ENCODE peak calls at places on chromosomes 2 and 18, in ten cellular contexts. X, Y, N, V, O, D, B, R, G and I are unnamed samples.
A peak's percentile ranks its signal among the peaks of the same experiment; 100 is the strongest.

GRCh38 chr2:62114564-62114963 is 81.4 kb upstream of the B3GNT2 start:
- DNase-seq in X (no peak), Y (peak; percentile 30), N (no peak), V (no peak), O (no peak), D (no peak), B (no peak), R (no peak), G (no peak), I (no peak)

GRCh38 chr2:84902526-84902925 is 2.9 kb upstream of the TMSB10 start:
- DNase-seq in X (no peak), Y (no peak), N (no peak), V (no peak), O (no peak), D (no peak), B (no peak), R (no peak), G (no peak), I (no peak)

GRCh38 chr2:130972410-130972809 is 120.8 kb downstream of the FAM168B start:
- DNase-seq in X (no peak), Y (no peak), N (no peak), V (no peak), O (peak; percentile 21), D (no peak), B (no peak), R (no peak), G (no peak), I (no peak)

GRCh38 chr2:151637284-151637781 is 96.9 kb downstream of the NEB start:
- DNase-seq in X (no peak), Y (peak; percentile 13), N (no peak), V (peak; percentile 64), O (no peak), D (no peak), B (no peak), R (no peak), G (no peak), I (no peak)

GRCh38 chr2:172249986-172250385 is 147.3 kb upstream of the DLX2 start:
- DNase-seq in X (no peak), Y (no peak), N (peak; percentile 73), V (no peak), O (peak; percentile 93), D (no peak), B (no peak), R (no peak), G (no peak), I (no peak)

GRCh38 chr18:76578571-76579300 is 83.7 kb upstream of the ZNF516 start:
- DNase-seq in X (no peak), Y (no peak), N (no peak), V (no peak), O (no peak), D (no peak), B (no peak), R (no peak), G (no peak), I (no peak)

GRCh38 chr2:239400000-239400831 is 604 bp downstream of the HDAC4 start:
- DNase-seq in X (peak; percentile 80), Y (no peak), N (no peak), V (peak; percentile 22), O (peak; percentile 39), D (peak; percentile 32), B (no peak), R (no peak), G (no peak), I (no peak)

GRCh38 chr2:241270531-241270930 is 44.9 kb downstream of the HDLBP start:
- DNase-seq in X (peak; percentile 76), Y (no peak), N (no peak), V (no peak), O (no peak), D (no peak), B (no peak), R (no peak), G (no peak), I (no peak)

GRCh38 chr18:52995875-52996274 is 655.9 kb downstream of the DCC start:
- DNase-seq in X (no peak), Y (no peak), N (no peak), V (no peak), O (no peak), D (no peak), B (no peak), R (no peak), G (no peak), I (no peak)

GRCh38 chr2:120415728-120416509 is 70.0 kb downstream of the INHBB start:
- DNase-seq in X (no peak), Y (no peak), N (no peak), V (no peak), O (no peak), D (no peak), B (no peak), R (no peak), G (no peak), I (no peak)

GRCh38 chr2:168448980-168449379 is 7.1 kb upstream of the CERS6 start:
- DNase-seq in X (no peak), Y (no peak), N (no peak), V (no peak), O (no peak), D (no peak), B (no peak), R (no peak), G (no peak), I (no peak)

GRCh38 chr2:218319813-218320360 is 27.6 kb upstream of the TMBIM1 start:
- DNase-seq in X (no peak), Y (no peak), N (no peak), V (no peak), O (no peak), D (no peak), B (no peak), R (no peak), G (no peak), I (no peak)

GRCh38 chr2:96324716-96325037 is 440 bp upstream of the ITPRIPL1 start:
- DNase-seq in X (no peak), Y (no peak), N (no peak), V (no peak), O (no peak), D (no peak), B (no peak), R (no peak), G (no peak), I (no peak)

GRCh38 chr2:171036532-171036931 is 107.5 kb downstream of the GORASP2 start:
- DNase-seq in X (no peak), Y (no peak), N (no peak), V (no peak), O (no peak), D (no peak), B (no peak), R (no peak), G (no peak), I (no peak)

GRCh38 chr2:888211-888801 is 62.3 kb upstream of the SNTG2 start:
- DNase-seq in X (no peak), Y (no peak), N (no peak), V (no peak), O (no peak), D (no peak), B (no peak), R (peak; percentile 67), G (no peak), I (no peak)

GRCh38 chr2:90207454-90208058 is 1516.1 kb downstream of the RPIA start:
- DNase-seq in X (no peak), Y (no peak), N (no peak), V (peak; percentile 17), O (peak; percentile 1), D (peak; percentile 35), B (no peak), R (no peak), G (peak; percentile 12), I (no peak)
- TF ChIP-seq CTCF in X (no peak), Y (peak; percentile 21), N (peak; percentile 16), V (no peak), O (no peak), D (peak; percentile 62), B (peak; percentile 12), R (no peak), G (no peak), I (no peak)

GRCh38 chr2:235514627-235515363 is 21.0 kb downstream of the AGAP1 start:
- DNase-seq in X (no peak), Y (no peak), N (no peak), V (no peak), O (peak; percentile 43), D (peak; percentile 94), B (no peak), R (no peak), G (peak; percentile 40), I (no peak)
- TF ChIP-seq CTCF in X (peak; percentile 37), Y (no peak), N (peak; percentile 29), V (no peak), O (no peak), D (peak; percentile 96), B (peak; percentile 6), R (no peak), G (no peak), I (peak; percentile 24)

DNA sequence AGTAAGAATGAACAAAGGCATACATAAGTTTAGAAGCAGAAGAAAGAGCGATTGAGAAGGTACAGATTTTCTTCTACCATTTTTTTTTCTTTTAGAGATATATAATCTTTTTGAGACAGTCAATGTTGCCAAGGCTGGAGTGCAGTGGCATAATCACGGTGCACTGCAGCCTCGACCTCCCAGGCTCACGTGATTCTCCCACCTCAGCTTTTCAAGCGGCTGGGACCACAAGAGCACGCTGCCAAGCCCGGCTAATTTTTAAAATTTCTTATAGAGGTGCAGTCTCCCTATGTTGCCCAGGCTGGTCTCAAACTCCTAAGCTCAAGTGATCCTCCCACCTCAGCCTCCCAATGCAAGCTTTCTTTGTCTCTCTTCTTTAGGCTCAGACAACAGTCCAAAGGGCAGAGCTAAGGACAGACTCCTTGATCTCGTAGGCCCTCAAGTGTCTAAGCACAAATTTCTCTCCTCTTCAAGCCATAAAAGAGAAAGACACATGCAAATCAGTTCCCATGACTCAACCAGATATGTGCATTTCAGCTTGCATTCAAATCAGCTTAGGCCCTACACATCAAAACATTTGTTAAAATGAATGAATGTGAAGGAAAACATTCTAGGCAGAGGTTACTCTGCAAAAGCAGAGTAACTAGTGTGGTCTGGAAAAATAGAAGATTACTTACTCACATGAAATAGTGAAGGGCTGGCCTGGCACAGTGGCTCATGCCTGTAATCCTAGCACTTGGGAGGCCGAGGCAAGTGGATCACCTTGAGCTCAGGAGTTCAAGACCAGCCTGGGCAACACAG is 18.0 kb downstream of the ITSN2 start:
- DNase-seq in X (no peak), Y (no peak), N (peak; percentile 40), V (peak; percentile 75), O (no peak), D (no peak), B (no peak), R (no peak), G (no peak), I (no peak)
- TF ChIP-seq CTCF in X (no peak), Y (no peak), N (no peak), V (no peak), O (no peak), D (no peak), B (no peak), R (no peak), G (no peak), I (no peak)

DNA sequence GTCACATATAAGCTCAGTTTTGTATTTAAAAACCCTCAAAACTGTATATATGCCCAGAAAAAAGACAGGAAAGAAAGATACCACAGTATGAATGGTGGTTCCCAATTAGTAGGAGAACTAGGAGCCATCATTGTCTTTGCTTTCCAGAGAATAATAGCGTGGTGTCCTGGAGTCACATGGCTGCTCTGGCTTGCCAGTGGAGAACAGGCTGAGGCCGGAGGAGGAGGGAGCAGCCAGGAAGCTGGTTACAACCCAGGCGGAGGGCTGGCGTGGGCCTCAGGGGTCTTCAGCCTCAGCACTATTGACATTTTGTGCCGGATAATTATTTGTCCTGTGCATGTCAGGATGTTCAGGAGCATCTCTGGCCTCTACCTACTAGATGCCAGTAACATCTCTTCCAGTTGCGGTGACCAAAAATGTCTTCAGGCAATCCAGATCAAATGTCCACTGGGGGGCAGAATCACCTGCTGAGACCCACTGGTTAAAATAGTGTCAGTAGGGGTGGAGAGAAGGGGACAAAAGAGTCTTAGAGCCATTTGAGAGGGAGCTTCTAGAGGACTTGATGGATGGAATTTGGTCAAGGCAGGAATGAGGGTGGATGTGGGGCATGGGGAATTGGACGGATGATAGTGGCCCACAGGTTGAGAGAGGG is 144.8 kb downstream of the AGAP1 start:
- DNase-seq in X (no peak), Y (no peak), N (no peak), V (no peak), O (no peak), D (no peak), B (no peak), R (no peak), G (peak; percentile 7), I (no peak)
- TF ChIP-seq CTCF in X (no peak), Y (peak; percentile 17), N (peak; percentile 39), V (no peak), O (no peak), D (peak; percentile 52), B (no peak), R (no peak), G (peak; percentile 50), I (no peak)